ENCODE peak calls at places on chromosomes 13 and 19, in eight cellular contexts. X is lower lobe of right lung; C is stimulated activated CD8-positive, alpha-beta memory T cell treated with anti-CD3 and anti-CD28 coated beads, Interleukin-7, amount 100 ng/mL, for 48 hours; O is effector memory CD8-positive, alpha-beta T cell; P is posterior cingulate gyrus; M is GM04503; N is GM23338; Z is GM19239. Q is an unnamed sample.

GRCh38 chr13:31433756-31434155 is 234.0 kb downstream of the B3GLCT start:
- DNase-seq in X (no peak), C (no peak), O (no peak), P (no peak), M (no peak), N (no peak), Z (no peak), Q (no peak)

GRCh38 chr19:4052993-4053422 is 13.7 kb downstream of the ZBTB7A start:
- DNase-seq in X (peak), C (no peak), O (no peak), P (no peak), M (no peak), N (no peak), Z (no peak), Q (no peak)

GRCh38 chr19:3977242-3978143 is 6.6 kb upstream of the DAPK3 start:
- DNase-seq in X (no peak), C (no peak), O (no peak), P (no peak), M (no peak), N (peak), Z (no peak), Q (no peak)

GRCh38 chr19:54329476-54330165 is 9.3 kb downstream of the LILRA4 start:
- DNase-seq in X (peak), C (no peak), O (no peak), P (no peak), M (no peak), N (no peak), Z (no peak), Q (no peak)

GRCh38 chr13:65914707-65915106 is 1315.4 kb downstream of the PCDH9 start:
- DNase-seq in X (no peak), C (no peak), O (no peak), P (no peak), M (no peak), N (no peak), Z (no peak), Q (no peak)

GRCh38 chr13:48975101-48975925 is at the start of gene FNDC3A:
- DNase-seq in X (peak), C (peak), O (peak), P (peak), M (peak), N (peak), Z (no peak), Q (peak)

GRCh38 chr13:82118589-82118988 is 1763.7 kb downstream of the SLITRK1 start:
- DNase-seq in X (no peak), C (no peak), O (no peak), P (no peak), M (no peak), N (no peak), Z (no peak), Q (no peak)

GRCh38 chr19:51029718-51030117 is 3.3 kb upstream of the KLK11 start:
- DNase-seq in X (no peak), C (no peak), O (no peak), P (no peak), M (no peak), N (peak), Z (no peak), Q (no peak)

GRCh38 chr19:5339950-5340636 is 519 bp downstream of the PTPRS start:
- DNase-seq in X (no peak), C (no peak), O (no peak), P (no peak), M (no peak), N (peak), Z (no peak), Q (peak)

GRCh38 chr13:27556109-27556508 is 64.2 kb downstream of the LNX2 start:
- DNase-seq in X (no peak), C (no peak), O (no peak), P (no peak), M (no peak), N (no peak), Z (no peak), Q (peak)

GRCh38 chr19:4689403-4689802 is 19.3 kb upstream of the MYDGF start:
- DNase-seq in X (no peak), C (no peak), O (no peak), P (no peak), M (no peak), N (no peak), Z (no peak), Q (no peak)

GRCh38 chr19:4556574-4557185 is 2.8 kb downstream of the SEMA6B start:
- DNase-seq in X (no peak), C (no peak), O (no peak), P (no peak), M (no peak), N (peak), Z (no peak), Q (no peak)

GRCh38 chr19:15810335-15810734 is 5.1 kb downstream of the OR10H1 start:
- DNase-seq in X (no peak), C (no peak), O (no peak), P (no peak), M (no peak), N (no peak), Z (no peak), Q (no peak)

GRCh38 chr19:56683119-56683518 is 11.6 kb upstream of the ZNF835 start:
- DNase-seq in X (no peak), C (no peak), O (no peak), P (no peak), M (no peak), N (no peak), Z (no peak), Q (no peak)

GRCh38 chr13:110245421-110245899 is 61.5 kb downstream of the COL4A1 start:
- DNase-seq in X (no peak), C (no peak), O (no peak), P (no peak), M (no peak), N (no peak), Z (no peak), Q (no peak)

GRCh38 chr19:41327499-41328156 is 17.7 kb downstream of the CCDC97 start:
- DNase-seq in X (peak), C (peak), O (peak), P (no peak), M (no peak), N (peak), Z (peak), Q (no peak)

GRCh38 chr13:113853518-113854237 is 10.2 kb downstream of the GAS6 start:
- DNase-seq in X (peak), C (no peak), O (no peak), P (no peak), M (no peak), N (no peak), Z (no peak), Q (no peak)

Q was measured in nucleus accumbens.